ENCODE peak calls at places on chromosomes 3 and 15, in eight cellular contexts. One of them, this sample, is unnamed. For H3K9me3, the result is how much of the 10 kb centered on the place peaks cover.

GRCh38 chr3:72135636-72136035 is 350.7 kb upstream of the PROK2 start:
- ATAC-seq in aorta: no peak
- ATAC-seq in T-helper 17 cell: no peak
- ATAC-seq in right lobe of liver: no peak
- ATAC-seq in mucosa of descending colon: no peak
- ATAC-seq in RWPE2: no peak
- ATAC-seq in naive thymus-derived CD4-positive, alpha-beta T cell: no peak
- ATAC-seq in body of pancreas: no peak
- ATAC-seq in this sample: no peak

GRCh38 chr3:40254491-40254890 is 55.0 kb upstream of the EIF1B start:
- ATAC-seq in right lobe of liver: no peak
- ATAC-seq in mucosa of descending colon: no peak
- ATAC-seq in T-helper 17 cell: no peak
- ATAC-seq in naive thymus-derived CD4-positive, alpha-beta T cell: no peak
- ATAC-seq in RWPE2: no peak
- ATAC-seq in body of pancreas: no peak
- ATAC-seq in aorta: no peak
- ATAC-seq in this sample: no peak

GRCh38 chr15:78822514-78822913 is 11.2 kb upstream of the ADAMTS7 start:
- ATAC-seq in T-helper 17 cell: no peak
- ATAC-seq in right lobe of liver: no peak
- ATAC-seq in naive thymus-derived CD4-positive, alpha-beta T cell: no peak
- ATAC-seq in RWPE2: peak
- ATAC-seq in mucosa of descending colon: no peak
- ATAC-seq in body of pancreas: no peak
- ATAC-seq in aorta: no peak
- ATAC-seq in this sample: no peak

GRCh38 chr3:114329823-114330222 is 36.0 kb downstream of the TIGIT start:
- ATAC-seq in RWPE2: no peak
- ATAC-seq in mucosa of descending colon: no peak
- ATAC-seq in T-helper 17 cell: no peak
- ATAC-seq in right lobe of liver: no peak
- ATAC-seq in aorta: no peak
- ATAC-seq in naive thymus-derived CD4-positive, alpha-beta T cell: no peak
- ATAC-seq in body of pancreas: no peak
- ATAC-seq in this sample: no peak

GRCh38 chr3:126604691-126605090 is 46.0 kb upstream of the C3orf22 start:
- ATAC-seq in mucosa of descending colon: no peak
- ATAC-seq in T-helper 17 cell: no peak
- ATAC-seq in right lobe of liver: no peak
- ATAC-seq in aorta: no peak
- ATAC-seq in RWPE2: no peak
- ATAC-seq in body of pancreas: no peak
- ATAC-seq in naive thymus-derived CD4-positive, alpha-beta T cell: no peak
- ATAC-seq in this sample: no peak

GRCh38 chr15:74955017-74955416 is 1.6 kb downstream of the RPP25 start:
- ATAC-seq in RWPE2: no peak
- ATAC-seq in right lobe of liver: no peak
- ATAC-seq in naive thymus-derived CD4-positive, alpha-beta T cell: no peak
- ATAC-seq in T-helper 17 cell: no peak
- ATAC-seq in mucosa of descending colon: no peak
- ATAC-seq in body of pancreas: no peak
- ATAC-seq in aorta: no peak
- ATAC-seq in this sample: no peak

GRCh38 chr3:32347286-32348125 is 44.1 kb upstream of the CMTM7 start:
- ATAC-seq in RWPE2: no peak
- ATAC-seq in naive thymus-derived CD4-positive, alpha-beta T cell: no peak
- ATAC-seq in right lobe of liver: no peak
- ATAC-seq in T-helper 17 cell: no peak
- ATAC-seq in body of pancreas: no peak
- ATAC-seq in aorta: peak
- ATAC-seq in mucosa of descending colon: no peak
- ATAC-seq in this sample: no peak

GRCh38 chr15:37981781-37982180 is 47.3 kb downstream of the TMCO5A start:
- ATAC-seq in T-helper 17 cell: no peak
- ATAC-seq in mucosa of descending colon: peak
- ATAC-seq in body of pancreas: no peak
- ATAC-seq in right lobe of liver: peak
- ATAC-seq in RWPE2: peak
- ATAC-seq in aorta: no peak
- ATAC-seq in naive thymus-derived CD4-positive, alpha-beta T cell: no peak
- ATAC-seq in this sample: no peak

GRCh38 chr15:50774450-50774849 is 8.9 kb upstream of the SPPL2A start:
- ATAC-seq in right lobe of liver: no peak
- ATAC-seq in aorta: no peak
- ATAC-seq in mucosa of descending colon: peak
- ATAC-seq in naive thymus-derived CD4-positive, alpha-beta T cell: peak
- ATAC-seq in RWPE2: peak
- ATAC-seq in T-helper 17 cell: peak
- ATAC-seq in body of pancreas: peak
- ATAC-seq in this sample: no peak

GRCh38 chr3:14741510-14741909 is 66.6 kb downstream of the C3orf20 start:
- ATAC-seq in T-helper 17 cell: no peak
- ATAC-seq in body of pancreas: no peak
- ATAC-seq in RWPE2: no peak
- ATAC-seq in mucosa of descending colon: no peak
- ATAC-seq in right lobe of liver: no peak
- ATAC-seq in naive thymus-derived CD4-positive, alpha-beta T cell: no peak
- ATAC-seq in aorta: no peak
- ATAC-seq in this sample: no peak

GRCh38 chr3:47860206-47860605 is 57.3 kb downstream of the DHX30 start:
- ATAC-seq in body of pancreas: no peak
- ATAC-seq in mucosa of descending colon: no peak
- ATAC-seq in T-helper 17 cell: no peak
- ATAC-seq in RWPE2: no peak
- ATAC-seq in right lobe of liver: no peak
- ATAC-seq in aorta: no peak
- ATAC-seq in naive thymus-derived CD4-positive, alpha-beta T cell: no peak
- ATAC-seq in this sample: no peak

GRCh38 chr3:44721231-44722102 is 8.0 kb upstream of the ZNF501 start:
- ATAC-seq in RWPE2: no peak
- ATAC-seq in body of pancreas: no peak
- ATAC-seq in naive thymus-derived CD4-positive, alpha-beta T cell: no peak
- ATAC-seq in right lobe of liver: no peak
- ATAC-seq in T-helper 17 cell: no peak
- ATAC-seq in mucosa of descending colon: no peak
- ATAC-seq in aorta: no peak
- ATAC-seq in this sample: no peak

GRCh38 chr3:44722103-44722401 is 7.4 kb upstream of the ZNF501 start:
- ATAC-seq in right lobe of liver: no peak
- ATAC-seq in naive thymus-derived CD4-positive, alpha-beta T cell: no peak
- ATAC-seq in T-helper 17 cell: no peak
- ATAC-seq in aorta: no peak
- ATAC-seq in body of pancreas: no peak
- ATAC-seq in mucosa of descending colon: no peak
- ATAC-seq in RWPE2: no peak
- ATAC-seq in this sample: no peak
- H3K9me3 ChIP-seq in right lobe of liver: under half
- H3K9me3 ChIP-seq in naive thymus-derived CD4-positive, alpha-beta T cell: half or more
- H3K9me3 ChIP-seq in T-helper 17 cell: half or more
- H3K9me3 ChIP-seq in aorta: under half
- H3K9me3 ChIP-seq in body of pancreas: under half
- H3K9me3 ChIP-seq in mucosa of descending colon: half or more
- H3K9me3 ChIP-seq in RWPE2: half or more
- H3K9me3 ChIP-seq in this sample: under half

GRCh38 chr15:79916424-79916823 is 19.6 kb upstream of the MTHFS start:
- ATAC-seq in right lobe of liver: no peak
- ATAC-seq in body of pancreas: no peak
- ATAC-seq in RWPE2: no peak
- ATAC-seq in aorta: no peak
- ATAC-seq in mucosa of descending colon: no peak
- ATAC-seq in T-helper 17 cell: no peak
- ATAC-seq in naive thymus-derived CD4-positive, alpha-beta T cell: no peak
- ATAC-seq in this sample: no peak
- H3K9me3 ChIP-seq in right lobe of liver: under half
- H3K9me3 ChIP-seq in body of pancreas: under half
- H3K9me3 ChIP-seq in RWPE2: half or more
- H3K9me3 ChIP-seq in aorta: under half
- H3K9me3 ChIP-seq in mucosa of descending colon: half or more
- H3K9me3 ChIP-seq in T-helper 17 cell: under half
- H3K9me3 ChIP-seq in naive thymus-derived CD4-positive, alpha-beta T cell: half or more
- H3K9me3 ChIP-seq in this sample: under half

DNA sequence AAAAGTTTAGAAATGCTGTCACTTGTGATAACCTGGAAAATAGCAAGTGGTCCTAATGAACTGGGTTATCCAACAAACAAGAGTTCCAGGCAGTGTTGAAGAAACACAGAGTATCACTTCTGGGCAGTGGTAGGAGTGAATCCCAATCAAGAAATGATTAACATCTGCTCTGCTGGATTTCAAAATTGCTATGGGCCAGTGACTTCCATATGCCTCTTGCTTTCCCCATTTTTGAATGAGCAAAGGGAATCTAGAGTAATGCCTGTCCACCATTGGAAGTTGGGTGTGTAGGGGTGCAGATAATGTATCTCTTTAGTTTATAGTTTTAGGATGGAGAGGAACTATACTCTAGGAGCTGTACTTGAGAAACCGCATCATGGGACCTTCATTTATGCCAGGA is 236.5 kb downstream of the RPLP1 start:
- ATAC-seq in T-helper 17 cell: no peak
- ATAC-seq in RWPE2: no peak
- ATAC-seq in body of pancreas: no peak
- ATAC-seq in aorta: no peak
- ATAC-seq in right lobe of liver: no peak
- ATAC-seq in naive thymus-derived CD4-positive, alpha-beta T cell: no peak
- ATAC-seq in mucosa of descending colon: no peak
- ATAC-seq in this sample: no peak
- H3K9me3 ChIP-seq in T-helper 17 cell: under half
- H3K9me3 ChIP-seq in RWPE2: under half
- H3K9me3 ChIP-seq in body of pancreas: under half
- H3K9me3 ChIP-seq in aorta: under half
- H3K9me3 ChIP-seq in right lobe of liver: under half
- H3K9me3 ChIP-seq in naive thymus-derived CD4-positive, alpha-beta T cell: under half
- H3K9me3 ChIP-seq in mucosa of descending colon: under half
- H3K9me3 ChIP-seq in this sample: under half

GRCh38 chr15:100175406-100176114 is 166.2 kb downstream of the ADAMTS17 start:
- ATAC-seq in mucosa of descending colon: no peak
- ATAC-seq in naive thymus-derived CD4-positive, alpha-beta T cell: no peak
- ATAC-seq in RWPE2: peak
- ATAC-seq in right lobe of liver: no peak
- ATAC-seq in body of pancreas: no peak
- ATAC-seq in T-helper 17 cell: no peak
- ATAC-seq in aorta: no peak
- ATAC-seq in this sample: peak
- H3K9me3 ChIP-seq in mucosa of descending colon: under half
- H3K9me3 ChIP-seq in naive thymus-derived CD4-positive, alpha-beta T cell: under half
- H3K9me3 ChIP-seq in RWPE2: under half
- H3K9me3 ChIP-seq in right lobe of liver: under half
- H3K9me3 ChIP-seq in body of pancreas: under half
- H3K9me3 ChIP-seq in T-helper 17 cell: under half
- H3K9me3 ChIP-seq in aorta: under half
- H3K9me3 ChIP-seq in this sample: under half

GRCh38 chr15:76795217-76795616 is 109.9 kb downstream of the SCAPER start:
- ATAC-seq in body of pancreas: no peak
- ATAC-seq in aorta: no peak
- ATAC-seq in RWPE2: no peak
- ATAC-seq in naive thymus-derived CD4-positive, alpha-beta T cell: no peak
- ATAC-seq in mucosa of descending colon: no peak
- ATAC-seq in T-helper 17 cell: no peak
- ATAC-seq in right lobe of liver: no peak
- ATAC-seq in this sample: no peak
- H3K9me3 ChIP-seq in body of pancreas: under half
- H3K9me3 ChIP-seq in aorta: under half
- H3K9me3 ChIP-seq in RWPE2: under half
- H3K9me3 ChIP-seq in naive thymus-derived CD4-positive, alpha-beta T cell: under half
- H3K9me3 ChIP-seq in mucosa of descending colon: under half
- H3K9me3 ChIP-seq in T-helper 17 cell: under half
- H3K9me3 ChIP-seq in right lobe of liver: under half
- H3K9me3 ChIP-seq in this sample: under half

GRCh38 chr15:25238126-25238525 is 200.7 kb downstream of the UBE3A start:
- ATAC-seq in mucosa of descending colon: no peak
- ATAC-seq in aorta: no peak
- ATAC-seq in body of pancreas: no peak
- ATAC-seq in T-helper 17 cell: no peak
- ATAC-seq in naive thymus-derived CD4-positive, alpha-beta T cell: no peak
- ATAC-seq in right lobe of liver: no peak
- ATAC-seq in RWPE2: no peak
- ATAC-seq in this sample: no peak

GRCh38 chr15:25235391-25235790 is 203.4 kb downstream of the UBE3A start:
- ATAC-seq in T-helper 17 cell: no peak
- ATAC-seq in RWPE2: no peak
- ATAC-seq in body of pancreas: no peak
- ATAC-seq in aorta: no peak
- ATAC-seq in naive thymus-derived CD4-positive, alpha-beta T cell: no peak
- ATAC-seq in mucosa of descending colon: no peak
- ATAC-seq in right lobe of liver: no peak
- ATAC-seq in this sample: no peak

GRCh38 chr15:25236143-25236860 is 202.5 kb downstream of the UBE3A start:
- ATAC-seq in aorta: no peak
- ATAC-seq in T-helper 17 cell: no peak
- ATAC-seq in RWPE2: no peak
- ATAC-seq in body of pancreas: no peak
- ATAC-seq in right lobe of liver: no peak
- ATAC-seq in mucosa of descending colon: no peak
- ATAC-seq in naive thymus-derived CD4-positive, alpha-beta T cell: no peak
- ATAC-seq in this sample: no peak

GRCh38 chr15:25237291-25237978 is 201.4 kb downstream of the UBE3A start:
- ATAC-seq in body of pancreas: no peak
- ATAC-seq in mucosa of descending colon: no peak
- ATAC-seq in RWPE2: no peak
- ATAC-seq in right lobe of liver: no peak
- ATAC-seq in naive thymus-derived CD4-positive, alpha-beta T cell: no peak
- ATAC-seq in aorta: no peak
- ATAC-seq in T-helper 17 cell: no peak
- ATAC-seq in this sample: no peak

DNA sequence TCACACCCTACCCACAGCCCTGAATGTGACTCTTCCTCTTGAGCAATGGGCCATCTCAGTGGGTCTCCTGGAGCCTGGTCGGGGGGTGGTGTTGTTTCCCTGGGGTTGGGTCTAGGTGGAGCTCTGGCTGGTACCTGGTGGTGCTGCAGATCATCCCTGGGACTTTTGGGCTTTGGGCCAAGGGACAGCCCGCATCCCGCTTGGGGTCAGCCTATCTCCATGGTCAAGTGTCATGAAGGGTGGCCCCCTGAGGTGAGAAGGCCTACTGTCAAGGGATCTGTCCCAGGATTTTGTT is 202.0 kb downstream of the UBE3A start:
- ATAC-seq in RWPE2: no peak
- ATAC-seq in right lobe of liver: no peak
- ATAC-seq in aorta: no peak
- ATAC-seq in body of pancreas: no peak
- ATAC-seq in T-helper 17 cell: no peak
- ATAC-seq in naive thymus-derived CD4-positive, alpha-beta T cell: no peak
- ATAC-seq in mucosa of descending colon: no peak
- ATAC-seq in this sample: no peak
- H3K9me3 ChIP-seq in RWPE2: under half
- H3K9me3 ChIP-seq in right lobe of liver: under half
- H3K9me3 ChIP-seq in aorta: under half
- H3K9me3 ChIP-seq in body of pancreas: under half
- H3K9me3 ChIP-seq in T-helper 17 cell: under half
- H3K9me3 ChIP-seq in naive thymus-derived CD4-positive, alpha-beta T cell: under half
- H3K9me3 ChIP-seq in mucosa of descending colon: half or more
- H3K9me3 ChIP-seq in this sample: half or more

GRCh38 chr3:195596648-195597628 is 13.2 kb upstream of the APOD start:
- ATAC-seq in naive thymus-derived CD4-positive, alpha-beta T cell: no peak
- ATAC-seq in aorta: no peak
- ATAC-seq in T-helper 17 cell: no peak
- ATAC-seq in mucosa of descending colon: no peak
- ATAC-seq in body of pancreas: peak
- ATAC-seq in right lobe of liver: no peak
- ATAC-seq in RWPE2: no peak
- ATAC-seq in this sample: no peak
- H3K9me3 ChIP-seq in naive thymus-derived CD4-positive, alpha-beta T cell: under half
- H3K9me3 ChIP-seq in aorta: under half
- H3K9me3 ChIP-seq in T-helper 17 cell: under half
- H3K9me3 ChIP-seq in mucosa of descending colon: under half
- H3K9me3 ChIP-seq in body of pancreas: under half
- H3K9me3 ChIP-seq in right lobe of liver: under half
- H3K9me3 ChIP-seq in RWPE2: under half
- H3K9me3 ChIP-seq in this sample: under half

This sample was measured in gastroesophageal sphincter.